ENCODE peak calls at places on chromosomes 3 and 15, in seven cellular contexts. G, W, Y, L, U, V and M are unnamed samples.

GRCh38 chr3:157128771-157129671 is 30.9 kb downstream of the CCNL1 start:
- DNase-seq in L (no peak), Y (peak), U (peak), V (no peak), G (peak), W (no peak), M (peak)

GRCh38 chr3:16290007-16290826 is 25.2 kb downstream of the OXNAD1 start:
- DNase-seq in G (peak), Y (peak), V (no peak), U (peak), W (peak), L (peak), M (peak)

GRCh38 chr3:38950000-38950399 is 101.7 kb downstream of the SCN11A start:
- DNase-seq in U (no peak), W (no peak), Y (no peak), G (no peak), L (no peak), V (no peak), M (no peak)

GRCh38 chr3:156093966-156094365 is 26.4 kb upstream of the KCNAB1 start:
- DNase-seq in W (no peak), U (no peak), L (no peak), V (no peak), G (no peak), Y (no peak), M (no peak)

GRCh38 chr3:42830437-42831320 is 21.4 kb downstream of the ACKR2 start:
- DNase-seq in W (peak), U (no peak), L (peak), G (peak), V (no peak), Y (no peak), M (no peak)

GRCh38 chr3:56119575-56120349 is 348.5 kb downstream of the ERC2 start:
- DNase-seq in L (no peak), V (no peak), W (no peak), U (peak), G (no peak), Y (no peak), M (no peak)

GRCh38 chr3:117217837-117218236 is 508.3 kb downstream of the TUSC7 start:
- DNase-seq in V (no peak), U (no peak), W (no peak), Y (no peak), G (no peak), L (no peak), M (no peak)

GRCh38 chr15:66558271-66558670 is 7.5 kb downstream of the LCTL start:
- DNase-seq in U (no peak), V (no peak), Y (no peak), G (no peak), L (no peak), W (no peak), M (no peak)

GRCh38 chr3:45964139-45964538 is 20.9 kb downstream of the CXCR6 start:
- DNase-seq in L (no peak), Y (no peak), V (no peak), W (no peak), U (no peak), G (no peak), M (no peak)

GRCh38 chr3:10505050-10505790 is at the start of gene ATP2B2:
- DNase-seq in L (peak), V (peak), G (peak), U (no peak), W (peak), Y (peak), M (no peak)

GRCh38 chr3:3105246-3105645 is 4.9 kb downstream of the IL5RA start:
- DNase-seq in Y (no peak), G (no peak), L (no peak), W (no peak), U (no peak), V (no peak), M (no peak)

GRCh38 chr3:8529738-8530525 is 28.3 kb downstream of the LMCD1 start:
- DNase-seq in L (no peak), G (no peak), U (no peak), Y (peak), W (no peak), V (no peak), M (no peak)

GRCh38 chr15:59284768-59285368 is 78.2 kb downstream of the LDHAL6B start:
- DNase-seq in G (no peak), L (no peak), V (no peak), U (no peak), Y (no peak), W (no peak), M (no peak)

GRCh38 chr3:120561251-120562045 is 34.7 kb upstream of the NDUFB4 start:
- DNase-seq in U (peak), L (peak), Y (peak), W (peak), G (peak), V (peak), M (peak)

GRCh38 chr3:187951452-187952190 is 202.3 kb upstream of the LPP start:
- DNase-seq in Y (no peak), G (no peak), U (no peak), V (no peak), L (peak), W (no peak), M (no peak)

GRCh38 chr15:34753236-34753894 is 1.4 kb downstream of the GJD2 start:
- DNase-seq in U (no peak), W (peak), L (no peak), G (peak), Y (peak), V (no peak), M (no peak)

GRCh38 chr3:185656321-185656840 is 70.3 kb downstream of the SENP2 start:
- DNase-seq in U (no peak), W (no peak), V (peak), G (no peak), L (no peak), Y (peak), M (peak)

GRCh38 chr3:152287898-152288576 is 19.3 kb downstream of the MBNL1 start:
- DNase-seq in L (no peak), Y (no peak), U (no peak), V (no peak), W (no peak), G (no peak), M (no peak)

GRCh38 chr3:61087465-61087864 is 163.8 kb downstream of the FHIT start:
- DNase-seq in Y (no peak), W (no peak), U (no peak), L (no peak), V (no peak), G (no peak), M (no peak)

GRCh38 chr15:60520041-60520824 is 41.3 kb upstream of the ICE2 start:
- DNase-seq in W (no peak), Y (peak), U (no peak), G (no peak), V (no peak), L (no peak), M (no peak)

GRCh38 chr15:76376816-76377215 is 40.2 kb downstream of the ISL2 start:
- DNase-seq in U (no peak), W (peak), V (no peak), G (no peak), Y (no peak), L (no peak), M (no peak)

GRCh38 chr3:150870406-150870805 is 34.8 kb downstream of the MINDY4B start:
- DNase-seq in V (no peak), W (no peak), Y (peak), L (no peak), U (no peak), G (no peak), M (no peak)

GRCh38 chr3:58072046-58072445 is 63.8 kb downstream of the FLNB start:
- DNase-seq in U (no peak), W (no peak), G (no peak), L (no peak), Y (peak), V (no peak), M (no peak)

GRCh38 chr3:30544811-30545210 is 61.6 kb upstream of the TGFBR2 start:
- DNase-seq in W (no peak), G (no peak), U (no peak), Y (peak), V (no peak), L (no peak), M (no peak)

GRCh38 chr3:104596551-104596950 is 770.2 kb upstream of the ALCAM start:
- DNase-seq in L (peak), W (peak), G (peak), Y (no peak), V (no peak), U (no peak), M (no peak)

GRCh38 chr15:37995461-37996347 is 61.3 kb downstream of the TMCO5A start:
- DNase-seq in W (peak), G (peak), Y (peak), V (peak), L (peak), U (no peak), M (no peak)

GRCh38 chr3:39166932-39167532 is 13.6 kb upstream of the CSRNP1 start:
- DNase-seq in L (no peak), W (no peak), U (no peak), G (no peak), Y (peak), V (no peak), M (no peak)